ENCODE peak calls at places on chromosome 16, in four cellular contexts. Z is tibial artery, P is T-helper 1 cell, E is OCI-LY7. X is an unnamed sample.

GRCh38 chr16:27822529-27823437 is 240.7 kb downstream of the GSG1L start:
- DNase-seq in Z (no peak), E (no peak), P (no peak), X (peak)

GRCh38 chr16:13378151-13378550 is 476.8 kb downstream of the SHISA9 start:
- DNase-seq in E (no peak), Z (no peak), P (no peak), X (no peak)

GRCh38 chr16:9906218-9906617 is 276.0 kb downstream of the GRIN2A start:
- DNase-seq in P (no peak), E (no peak), Z (no peak), X (no peak)

GRCh38 chr16:81053761-81054160 is 18.1 kb downstream of the ATMIN start:
- DNase-seq in Z (no peak), P (no peak), E (no peak), X (no peak)

GRCh38 chr16:20969386-20969785 is 68.8 kb downstream of the LYRM1 start:
- DNase-seq in Z (no peak), P (no peak), E (no peak), X (no peak)

GRCh38 chr16:15518412-15519351 is 84.3 kb downstream of the BMERB1 start:
- DNase-seq in E (no peak), P (no peak), Z (peak), X (no peak)

GRCh38 chr16:88784074-88784855 is 755 bp downstream of the PIEZO1 start:
- DNase-seq in Z (peak), E (peak), P (no peak), X (peak)

GRCh38 chr16:31487720-31488629 is 5.1 kb downstream of the SLC5A2 start:
- DNase-seq in P (peak), E (no peak), Z (no peak), X (no peak)

GRCh38 chr16:14198603-14199002 is 127.5 kb downstream of the MRTFB start:
- DNase-seq in Z (no peak), E (no peak), P (no peak), X (no peak)

GRCh38 chr16:21208831-21209230 is 2.5 kb downstream of the ZP2 start:
- DNase-seq in Z (no peak), E (no peak), P (no peak), X (no peak)

GRCh38 chr16:19853132-19853972 is 31.3 kb downstream of the GPRC5B start:
- DNase-seq in P (no peak), E (no peak), Z (no peak), X (no peak)

GRCh38 chr16:66913711-66914110 is 5.0 kb downstream of the CDH16 start:
- DNase-seq in P (no peak), Z (no peak), E (no peak), X (no peak)

GRCh38 chr16:86090461-86091170 is 191.7 kb downstream of the IRF8 start:
- DNase-seq in Z (no peak), P (no peak), E (no peak), X (no peak)

GRCh38 chr16:65122974-65123845 is 1.3 kb upstream of the CDH11 start:
- DNase-seq in P (no peak), Z (peak), E (no peak), X (peak)

GRCh38 chr16:23016372-23016771 is 132.9 kb downstream of the USP31 start:
- DNase-seq in Z (no peak), P (no peak), E (no peak), X (no peak)

GRCh38 chr16:19329932-19330331 is 44.4 kb downstream of the CLEC19A start:
- DNase-seq in Z (no peak), E (no peak), P (no peak), X (no peak)

GRCh38 chr16:87582221-87582965 is 19.9 kb upstream of the JPH3 start:
- DNase-seq in Z (peak), E (no peak), P (no peak), X (peak)

GRCh38 chr16:29714972-29715371 is 30.8 kb downstream of the C16orf54 start:
- DNase-seq in E (no peak), P (no peak), Z (no peak), X (no peak)

GRCh38 chr16:35364263-35364662 is 1904.9 kb downstream of the TP53TG3F start:
- DNase-seq in P (no peak), Z (no peak), E (no peak), X (no peak)

GRCh38 chr16:68722119-68723024 is 14.7 kb upstream of the CDH1 start:
- DNase-seq in E (no peak), P (no peak), Z (no peak), X (no peak)

GRCh38 chr16:56267888-56268287 is 76.6 kb downstream of the GNAO1 start:
- DNase-seq in Z (no peak), E (no peak), P (no peak), X (no peak)

GRCh38 chr16:76280421-76280820 is 3.2 kb downstream of the CNTNAP4 start:
- DNase-seq in Z (no peak), E (no peak), P (no peak), X (no peak)

GRCh38 chr16:47903470-47903869 is 252.3 kb downstream of the ABCC12 start:
- DNase-seq in P (no peak), E (no peak), Z (no peak), X (no peak)

GRCh38 chr16:30622455-30623032 is 12.4 kb upstream of the ZNF689 start:
- DNase-seq in E (no peak), P (no peak), Z (no peak), X (no peak)

GRCh38 chr16:89721644-89722391 is 481 bp downstream of the ZNF276 start:
- DNase-seq in P (peak), E (peak), Z (peak), X (no peak)

GRCh38 chr16:83147244-83147643 is 520.5 kb downstream of the CDH13 start:
- DNase-seq in P (no peak), Z (no peak), E (no peak), X (no peak)

GRCh38 chr16:23847938-23848337 is 12.2 kb downstream of the PRKCB start:
- DNase-seq in Z (no peak), E (peak), P (peak), X (no peak)

GRCh38 chr16:55184052-55184451 is 140.0 kb upstream of the IRX6 start:
- DNase-seq in Z (no peak), E (no peak), P (no peak), X (no peak)

GRCh38 chr16:2852003-2852730 is 5.8 kb downstream of the PRSS22 start:
- DNase-seq in Z (no peak), P (no peak), E (no peak), X (no peak)

GRCh38 chr16:59224426-59224825 is 490.3 kb upstream of the GOT2 start:
- DNase-seq in P (no peak), Z (no peak), E (no peak), X (no peak)

GRCh38 chr16:88649195-88649923 is 1.5 kb downstream of the CYBA start:
- DNase-seq in Z (no peak), E (peak), P (no peak), X (no peak)

GRCh38 chr16:4556112-4556511 is at the start of gene C16orf96:
- DNase-seq in E (no peak), P (no peak), Z (no peak), X (no peak)

GRCh38 chr16:24838554-24839266 is 7.1 kb upstream of the SLC5A11 start:
- DNase-seq in E (no peak), Z (peak), P (no peak), X (no peak)

GRCh38 chr16:5900046-5900445 is 802.5 kb upstream of the EEF2KMT start:
- DNase-seq in Z (no peak), P (no peak), E (no peak), X (no peak)

GRCh38 chr16:48591976-48592375 is 18.0 kb downstream of the N4BP1 start:
- DNase-seq in Z (no peak), P (no peak), E (no peak), X (no peak)

GRCh38 chr16:89691231-89691985 is 4.9 kb downstream of the CDK10 start:
- DNase-seq in Z (no peak), P (no peak), E (no peak), X (no peak)

GRCh38 chr16:4053663-4054479 is 62.4 kb downstream of the ADCY9 start:
- DNase-seq in Z (peak), P (no peak), E (no peak), X (peak)

GRCh38 chr16:3467182-3467581 is 23.7 kb downstream of the NAA60 start:
- DNase-seq in P (no peak), Z (no peak), E (no peak), X (no peak)

X was measured in sciatic nerve.